ENCODE peak calls at places on chromosomes 13 and 19, in seven cellular contexts. E is OCI-LY7, G is endodermal cell, M is small intestine, J is aorta, H is cardiac muscle cell, X is heart right ventricle. Y is an unnamed sample.
A peak's percentile ranks its signal among the peaks of the same experiment; 100 is the strongest.

GRCh38 chr19:13172335-13173128 is 22.3 kb downstream of the IER2 start:
- DNase-seq in E (no peak), G (no peak), M (peak; percentile 92), J (peak; percentile 95), H (peak; percentile 80), X (peak; percentile 80), Y (peak; percentile 87)

GRCh38 chr13:103036268-103036667 is 29.9 kb downstream of the SLC10A2 start:
- DNase-seq in E (no peak), G (no peak), M (peak; percentile 7), J (no peak), H (no peak), X (no peak), Y (no peak)

GRCh38 chr13:87999791-88000190 is 328.6 kb downstream of the SLITRK5 start:
- DNase-seq in E (peak; percentile 3), G (no peak), M (no peak), J (no peak), H (no peak), X (no peak), Y (no peak)

GRCh38 chr13:43157796-43158195 is 134.4 kb downstream of the DNAJC15 start:
- DNase-seq in E (no peak), G (no peak), M (no peak), J (no peak), H (no peak), X (no peak), Y (no peak)

GRCh38 chr13:95710313-95710712 is 33.4 kb downstream of the DNAJC3 start:
- DNase-seq in E (no peak), G (no peak), M (no peak), J (no peak), H (peak; percentile 61), X (no peak), Y (no peak)

GRCh38 chr19:752652-753517 is 2.0 kb downstream of the MISP start:
- DNase-seq in E (no peak), G (no peak), M (peak; percentile 97), J (peak; percentile 80), H (peak; percentile 73), X (no peak), Y (no peak)

GRCh38 chr19:2357279-2358206 is 2.5 kb upstream of the TMPRSS9 start:
- DNase-seq in E (no peak), G (no peak), M (no peak), J (no peak), H (no peak), X (no peak), Y (no peak)

GRCh38 chr13:95644611-95645052 is at the start of gene DZIP1:
- DNase-seq in E (no peak), G (peak; percentile 97), M (no peak), J (peak; percentile 91), H (peak; percentile 91), X (peak; percentile 74), Y (peak; percentile 87)

GRCh38 chr19:419721-420515 is 11.0 kb upstream of the C2CD4C start:
- DNase-seq in E (no peak), G (no peak), M (no peak), J (peak; percentile 34), H (no peak), X (no peak), Y (no peak)

GRCh38 chr13:40533072-40533471 is 133.4 kb downstream of the FOXO1 start:
- DNase-seq in E (no peak), G (no peak), M (peak; percentile 57), J (no peak), H (no peak), X (no peak), Y (no peak)

GRCh38 chr19:33063356-33064116 is 1.2 kb downstream of the RHPN2 start:
- DNase-seq in E (peak; percentile 13), G (peak; percentile 71), M (peak; percentile 87), J (no peak), H (peak; percentile 45), X (peak; percentile 17), Y (no peak)

GRCh38 chr13:48126944-48127814 is 32.3 kb upstream of the MED4 start:
- DNase-seq in E (peak; percentile 72), G (peak; percentile 78), M (peak; percentile 78), J (peak; percentile 81), H (peak; percentile 86), X (peak; percentile 81), Y (peak; percentile 84)

GRCh38 chr13:114264886-114265611 is 16.4 kb upstream of the UPF3A start:
- DNase-seq in E (no peak), G (no peak), M (no peak), J (no peak), H (no peak), X (no peak), Y (no peak)

GRCh38 chr13:58804832-58805231 is 1173.3 kb downstream of the PCDH17 start:
- DNase-seq in E (no peak), G (no peak), M (no peak), J (no peak), H (no peak), X (no peak), Y (no peak)

GRCh38 chr19:33390120-33390907 is 16.8 kb downstream of the CEBPG start:
- DNase-seq in E (no peak), G (no peak), M (no peak), J (peak; percentile 84), H (peak; percentile 71), X (peak; percentile 62), Y (no peak)

GRCh38 chr19:50458396-50459066 is 17.8 kb upstream of the EMC10 start:
- DNase-seq in E (no peak), G (no peak), M (no peak), J (no peak), H (peak; percentile 37), X (no peak), Y (no peak)

GRCh38 chr13:47890146-47890814 is 110.8 kb downstream of the SUCLA2 start:
- DNase-seq in E (no peak), G (no peak), M (no peak), J (no peak), H (peak; percentile 48), X (no peak), Y (no peak)

GRCh38 chr13:106259928-106260327 is 275.5 kb downstream of the EFNB2 start:
- DNase-seq in E (no peak), G (no peak), M (no peak), J (no peak), H (no peak), X (no peak), Y (no peak)

GRCh38 chr13:113951246-113951999 is 22.5 kb downstream of the C13orf46 start:
- DNase-seq in E (peak; percentile 39), G (peak; percentile 87), M (peak; percentile 85), J (peak; percentile 96), H (peak; percentile 89), X (peak; percentile 83), Y (no peak)

GRCh38 chr19:12866416-12867119 is 14.7 kb downstream of the DNASE2 start:
- DNase-seq in E (no peak), G (peak; percentile 67), M (no peak), J (no peak), H (no peak), X (no peak), Y (no peak)

GRCh38 chr19:12695997-12696365 is 450 bp downstream of the FBXW9 start:
- DNase-seq in E (peak; percentile 18), G (no peak), M (no peak), J (no peak), H (no peak), X (no peak), Y (no peak)

DNA sequence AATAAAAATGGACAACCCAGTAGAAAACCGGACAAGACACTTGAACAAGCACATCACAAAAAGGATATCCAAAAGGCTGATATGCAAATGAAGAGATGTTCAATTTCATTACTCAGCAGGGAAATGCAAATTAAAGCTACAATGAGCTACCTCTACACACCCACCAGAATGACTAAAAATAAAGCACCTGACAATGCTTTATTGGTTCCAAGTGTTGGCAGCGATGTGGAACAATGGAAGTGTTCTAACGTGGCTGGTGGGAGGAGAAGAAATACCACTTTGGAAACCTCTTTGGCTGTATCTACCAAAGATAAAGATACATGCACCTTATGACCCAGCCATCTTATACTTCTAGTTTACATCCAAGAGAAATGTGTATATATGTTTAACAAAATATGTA is 3.7 kb upstream of the ACP7 start:
- DNase-seq in E (no peak), G (no peak), M (no peak), J (no peak), H (no peak), X (no peak), Y (no peak)
- H3K27ac ChIP-seq in E (no peak overlapping the region), G (no peak overlapping the region), M (no peak overlapping the region), J (no peak overlapping the region), H (no peak overlapping the region), X (no peak overlapping the region), Y (no peak overlapping the region)

GRCh38 chr19:7926021-7926726 is at the start of gene CTXN1:
- DNase-seq in E (peak; percentile 73), G (peak; percentile 93), M (peak; percentile 44), J (peak; percentile 93), H (peak; percentile 63), X (no peak), Y (no peak)
- H3K4me3 ChIP-seq in E (peak within 1 kb of the TSS; percentile 66), G (peak within 1 kb of the TSS; percentile 74), M (peak within 1 kb of the TSS; percentile 50), J (peak within 1 kb of the TSS; percentile 29), H (peak within 1 kb of the TSS; percentile 63), X (peak within 1 kb of the TSS; percentile 49), Y (peak within 1 kb of the TSS; percentile 75)

DNA sequence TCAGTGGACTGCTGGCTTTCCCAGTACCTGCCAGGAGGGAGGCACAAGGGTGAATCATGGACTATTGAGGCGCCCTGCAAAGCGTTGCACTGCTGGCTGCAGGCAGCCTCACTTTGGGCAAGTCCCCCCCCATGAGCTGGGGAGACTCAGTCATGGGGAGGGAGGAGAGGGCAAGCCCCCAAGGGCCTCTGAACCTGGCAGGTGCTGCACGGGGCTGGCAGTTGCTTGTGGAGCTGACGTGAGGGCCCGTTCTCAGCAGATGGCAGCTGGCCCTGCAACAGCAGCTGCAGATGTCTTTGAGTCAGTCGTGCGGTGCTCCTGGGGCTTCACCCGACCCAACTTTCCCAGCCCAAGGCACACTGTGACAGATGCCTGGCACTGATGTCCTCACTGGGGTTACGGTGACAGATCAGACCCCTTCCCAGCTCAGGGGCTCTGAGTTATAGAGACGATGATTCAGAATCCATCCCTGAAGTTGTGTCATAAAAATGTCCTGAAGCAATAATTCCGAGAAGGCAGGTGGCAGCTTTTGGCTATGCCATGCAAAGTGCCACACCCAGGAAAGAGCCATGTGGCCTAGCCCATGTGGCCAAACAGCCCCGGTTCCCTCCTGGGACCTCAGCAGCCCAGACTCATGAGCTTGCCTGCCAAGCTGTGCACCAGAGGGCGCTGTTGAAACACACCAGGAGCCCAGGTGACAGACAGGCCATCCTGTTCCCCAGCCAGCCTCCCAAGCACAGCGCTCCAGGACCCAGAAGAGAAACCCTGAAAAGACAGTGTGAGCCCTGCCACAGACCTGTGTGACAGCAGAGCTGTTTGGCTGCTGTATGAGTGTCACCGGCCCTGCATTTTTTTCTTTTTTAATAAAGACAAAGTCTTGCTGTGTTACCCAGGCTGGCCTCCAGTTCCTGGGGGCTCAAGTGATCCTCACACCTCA is 53.6 kb upstream of the LDLR start:
- DNase-seq in E (peak; percentile 94), G (peak; percentile 98), M (peak; percentile 94), J (peak; percentile 97), H (peak; percentile 92), X (peak; percentile 92), Y (peak; percentile 93)
- H3K27ac ChIP-seq in E (peak overlapping the region; percentile 73), G (peak overlapping the region; percentile 32), M (peak overlapping the region; percentile 13), J (no peak overlapping the region), H (no peak overlapping the region), X (no peak overlapping the region), Y (peak overlapping the region; percentile 80)

DNA sequence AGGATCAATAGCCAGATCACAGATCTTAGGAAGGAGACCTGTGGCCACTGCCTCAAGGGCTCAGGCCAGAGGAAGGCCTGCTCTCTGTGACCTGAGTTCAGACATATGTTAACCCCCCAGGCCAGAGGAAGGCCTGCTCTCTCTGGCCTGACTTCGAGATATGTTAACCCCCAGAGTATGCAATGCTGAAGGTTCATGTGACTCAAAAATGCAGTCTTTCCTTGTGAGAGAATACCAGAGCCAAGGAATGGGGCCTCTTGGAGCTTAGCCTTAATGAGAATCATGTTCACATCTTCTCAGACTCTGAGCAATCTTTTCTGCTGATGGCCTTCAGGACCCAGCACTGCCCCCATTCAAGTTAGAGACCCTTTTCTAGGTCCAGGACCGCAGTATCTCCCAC is 36.7 kb downstream of the MBNL2 start:
- DNase-seq in E (no peak), G (no peak), M (no peak), J (no peak), H (peak; percentile 57), X (no peak), Y (no peak)
- H3K4me3 ChIP-seq in E (no peak overlapping the region), G (no peak overlapping the region), M (no peak overlapping the region), J (no peak overlapping the region), H (no peak overlapping the region), X (no peak overlapping the region), Y (peak overlapping the region; percentile 42)